ENCODE peak calls at places on chromosomes 16 and 17, in six cellular contexts. One of them, this sample, is unnamed.

GRCh38 chr17:38440614-38441397 is 12.5 kb downstream of the ARHGAP23 start:
- DNase-seq in heart right ventricle: peak
- DNase-seq in AG04450: no peak
- DNase-seq in aorta: no peak
- DNase-seq in effector memory CD4-positive, alpha-beta T cell: no peak
- DNase-seq in CD4-positive, CD25-positive, alpha-beta regulatory T cell: no peak
- DNase-seq in this sample: no peak

GRCh38 chr17:14487068-14487467 is 186.2 kb downstream of the HS3ST3B1 start:
- DNase-seq in effector memory CD4-positive, alpha-beta T cell: no peak
- DNase-seq in AG04450: no peak
- DNase-seq in heart right ventricle: no peak
- DNase-seq in CD4-positive, CD25-positive, alpha-beta regulatory T cell: no peak
- DNase-seq in aorta: no peak
- DNase-seq in this sample: no peak

GRCh38 chr16:4371481-4372314 is at the start of gene VASN:
- DNase-seq in heart right ventricle: peak
- DNase-seq in aorta: peak
- DNase-seq in effector memory CD4-positive, alpha-beta T cell: peak
- DNase-seq in CD4-positive, CD25-positive, alpha-beta regulatory T cell: peak
- DNase-seq in AG04450: no peak
- DNase-seq in this sample: peak

GRCh38 chr16:11688520-11688886 is 20.2 kb downstream of the SNN start:
- DNase-seq in aorta: no peak
- DNase-seq in effector memory CD4-positive, alpha-beta T cell: no peak
- DNase-seq in AG04450: no peak
- DNase-seq in CD4-positive, CD25-positive, alpha-beta regulatory T cell: no peak
- DNase-seq in heart right ventricle: no peak
- DNase-seq in this sample: no peak

GRCh38 chr17:5003214-5003867 is 5.6 kb downstream of the KIF1C start:
- DNase-seq in AG04450: no peak
- DNase-seq in CD4-positive, CD25-positive, alpha-beta regulatory T cell: no peak
- DNase-seq in heart right ventricle: no peak
- DNase-seq in effector memory CD4-positive, alpha-beta T cell: no peak
- DNase-seq in aorta: no peak
- DNase-seq in this sample: no peak

GRCh38 chr17:64006361-64007088 is 8.4 kb downstream of the PRR29 start:
- DNase-seq in aorta: no peak
- DNase-seq in CD4-positive, CD25-positive, alpha-beta regulatory T cell: no peak
- DNase-seq in effector memory CD4-positive, alpha-beta T cell: no peak
- DNase-seq in heart right ventricle: peak
- DNase-seq in AG04450: no peak
- DNase-seq in this sample: no peak

GRCh38 chr16:56515665-56516064 is 4.2 kb downstream of the BBS2 start:
- DNase-seq in heart right ventricle: no peak
- DNase-seq in AG04450: no peak
- DNase-seq in aorta: no peak
- DNase-seq in CD4-positive, CD25-positive, alpha-beta regulatory T cell: no peak
- DNase-seq in effector memory CD4-positive, alpha-beta T cell: no peak
- DNase-seq in this sample: no peak

GRCh38 chr17:35847633-35848373 is 20.9 kb downstream of the HEATR9 start:
- DNase-seq in CD4-positive, CD25-positive, alpha-beta regulatory T cell: no peak
- DNase-seq in aorta: no peak
- DNase-seq in AG04450: no peak
- DNase-seq in effector memory CD4-positive, alpha-beta T cell: no peak
- DNase-seq in heart right ventricle: no peak
- DNase-seq in this sample: no peak

GRCh38 chr16:83508295-83508694 is 299.5 kb upstream of the HSBP1 start:
- DNase-seq in AG04450: no peak
- DNase-seq in CD4-positive, CD25-positive, alpha-beta regulatory T cell: no peak
- DNase-seq in heart right ventricle: no peak
- DNase-seq in effector memory CD4-positive, alpha-beta T cell: no peak
- DNase-seq in aorta: no peak
- DNase-seq in this sample: no peak

GRCh38 chr17:6489016-6489550 is 44.8 kb downstream of the PIMREG start:
- DNase-seq in AG04450: no peak
- DNase-seq in CD4-positive, CD25-positive, alpha-beta regulatory T cell: no peak
- DNase-seq in effector memory CD4-positive, alpha-beta T cell: no peak
- DNase-seq in aorta: peak
- DNase-seq in heart right ventricle: no peak
- DNase-seq in this sample: no peak

GRCh38 chr17:40072481-40073346 is 9.9 kb downstream of the THRA start:
- DNase-seq in AG04450: no peak
- DNase-seq in heart right ventricle: no peak
- DNase-seq in effector memory CD4-positive, alpha-beta T cell: no peak
- DNase-seq in CD4-positive, CD25-positive, alpha-beta regulatory T cell: no peak
- DNase-seq in aorta: no peak
- DNase-seq in this sample: no peak

GRCh38 chr17:72422505-72423285 is 301.9 kb downstream of the SOX9 start:
- DNase-seq in CD4-positive, CD25-positive, alpha-beta regulatory T cell: peak
- DNase-seq in heart right ventricle: peak
- DNase-seq in AG04450: peak
- DNase-seq in effector memory CD4-positive, alpha-beta T cell: no peak
- DNase-seq in aorta: peak
- DNase-seq in this sample: no peak

GRCh38 chr17:22507823-22508222 is 815.5 kb downstream of the KCNJ18 start:
- DNase-seq in effector memory CD4-positive, alpha-beta T cell: no peak
- DNase-seq in aorta: no peak
- DNase-seq in CD4-positive, CD25-positive, alpha-beta regulatory T cell: no peak
- DNase-seq in heart right ventricle: no peak
- DNase-seq in AG04450: no peak
- DNase-seq in this sample: peak

GRCh38 chr16:70770968-70771552 is 29.9 kb downstream of the VAC14 start:
- DNase-seq in effector memory CD4-positive, alpha-beta T cell: no peak
- DNase-seq in AG04450: no peak
- DNase-seq in heart right ventricle: peak
- DNase-seq in aorta: peak
- DNase-seq in CD4-positive, CD25-positive, alpha-beta regulatory T cell: peak
- DNase-seq in this sample: no peak

GRCh38 chr17:32443827-32444300 is 446 bp upstream of the PSMD11 start:
- DNase-seq in AG04450: no peak
- DNase-seq in effector memory CD4-positive, alpha-beta T cell: no peak
- DNase-seq in CD4-positive, CD25-positive, alpha-beta regulatory T cell: no peak
- DNase-seq in aorta: no peak
- DNase-seq in heart right ventricle: no peak
- DNase-seq in this sample: no peak

GRCh38 chr17:42279776-42280630 is 3.8 kb upstream of the STAT5B start:
- DNase-seq in heart right ventricle: no peak
- DNase-seq in aorta: peak
- DNase-seq in effector memory CD4-positive, alpha-beta T cell: no peak
- DNase-seq in AG04450: no peak
- DNase-seq in CD4-positive, CD25-positive, alpha-beta regulatory T cell: no peak
- DNase-seq in this sample: no peak

GRCh38 chr16:11170696-11171447 is 85.1 kb downstream of the SOCS1 start:
- DNase-seq in AG04450: no peak
- DNase-seq in effector memory CD4-positive, alpha-beta T cell: no peak
- DNase-seq in CD4-positive, CD25-positive, alpha-beta regulatory T cell: no peak
- DNase-seq in heart right ventricle: no peak
- DNase-seq in aorta: no peak
- DNase-seq in this sample: no peak

GRCh38 chr16:17435324-17435723 is 35.4 kb downstream of the XYLT1 start:
- DNase-seq in effector memory CD4-positive, alpha-beta T cell: no peak
- DNase-seq in CD4-positive, CD25-positive, alpha-beta regulatory T cell: no peak
- DNase-seq in heart right ventricle: no peak
- DNase-seq in AG04450: no peak
- DNase-seq in aorta: no peak
- DNase-seq in this sample: no peak

GRCh38 chr16:17431904-17432625 is 38.7 kb downstream of the XYLT1 start:
- DNase-seq in effector memory CD4-positive, alpha-beta T cell: no peak
- DNase-seq in AG04450: no peak
- DNase-seq in CD4-positive, CD25-positive, alpha-beta regulatory T cell: no peak
- DNase-seq in heart right ventricle: no peak
- DNase-seq in aorta: no peak
- DNase-seq in this sample: no peak

GRCh38 chr16:17432902-17433576 is 37.7 kb downstream of the XYLT1 start:
- DNase-seq in aorta: no peak
- DNase-seq in effector memory CD4-positive, alpha-beta T cell: no peak
- DNase-seq in AG04450: no peak
- DNase-seq in CD4-positive, CD25-positive, alpha-beta regulatory T cell: no peak
- DNase-seq in heart right ventricle: no peak
- DNase-seq in this sample: no peak

GRCh38 chr16:17434006-17434405 is 36.8 kb downstream of the XYLT1 start:
- DNase-seq in CD4-positive, CD25-positive, alpha-beta regulatory T cell: no peak
- DNase-seq in heart right ventricle: no peak
- DNase-seq in AG04450: no peak
- DNase-seq in aorta: no peak
- DNase-seq in effector memory CD4-positive, alpha-beta T cell: no peak
- DNase-seq in this sample: no peak

GRCh38 chr16:17433577-17433960 is 37.2 kb downstream of the XYLT1 start:
- DNase-seq in aorta: no peak
- DNase-seq in AG04450: no peak
- DNase-seq in CD4-positive, CD25-positive, alpha-beta regulatory T cell: no peak
- DNase-seq in heart right ventricle: no peak
- DNase-seq in effector memory CD4-positive, alpha-beta T cell: no peak
- DNase-seq in this sample: no peak
- H3K4me3 ChIP-seq in aorta: no peak
- H3K4me3 ChIP-seq in AG04450: no peak
- H3K4me3 ChIP-seq in CD4-positive, CD25-positive, alpha-beta regulatory T cell: no peak
- H3K4me3 ChIP-seq in heart right ventricle: no peak
- H3K4me3 ChIP-seq in effector memory CD4-positive, alpha-beta T cell: no peak
- H3K4me3 ChIP-seq in this sample: no peak

DNA sequence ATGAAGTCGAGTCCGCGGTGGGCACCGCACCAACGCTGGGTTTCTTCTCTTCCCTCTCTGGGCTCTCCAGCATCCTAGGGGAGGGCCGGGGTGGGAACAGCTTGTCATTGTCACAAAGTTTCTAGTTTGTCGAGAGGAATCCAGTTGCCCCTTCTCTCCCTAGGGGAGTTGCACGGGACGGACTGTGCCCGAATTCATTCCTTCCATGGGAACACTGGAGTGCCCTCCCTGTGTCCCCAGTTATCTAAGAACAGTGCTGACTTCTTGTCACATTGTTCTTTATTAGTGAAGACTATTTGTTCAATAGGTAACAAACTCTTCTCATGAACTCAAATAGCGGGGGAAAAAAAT is 1.2 kb downstream of the KLHL36 start:
- DNase-seq in effector memory CD4-positive, alpha-beta T cell: no peak
- DNase-seq in AG04450: no peak
- DNase-seq in aorta: no peak
- DNase-seq in heart right ventricle: no peak
- DNase-seq in CD4-positive, CD25-positive, alpha-beta regulatory T cell: no peak
- DNase-seq in this sample: no peak
- H3K4me3 ChIP-seq in effector memory CD4-positive, alpha-beta T cell: peak
- H3K4me3 ChIP-seq in AG04450: peak
- H3K4me3 ChIP-seq in aorta: no peak
- H3K4me3 ChIP-seq in heart right ventricle: peak
- H3K4me3 ChIP-seq in CD4-positive, CD25-positive, alpha-beta regulatory T cell: peak
- H3K4me3 ChIP-seq in this sample: no peak

DNA sequence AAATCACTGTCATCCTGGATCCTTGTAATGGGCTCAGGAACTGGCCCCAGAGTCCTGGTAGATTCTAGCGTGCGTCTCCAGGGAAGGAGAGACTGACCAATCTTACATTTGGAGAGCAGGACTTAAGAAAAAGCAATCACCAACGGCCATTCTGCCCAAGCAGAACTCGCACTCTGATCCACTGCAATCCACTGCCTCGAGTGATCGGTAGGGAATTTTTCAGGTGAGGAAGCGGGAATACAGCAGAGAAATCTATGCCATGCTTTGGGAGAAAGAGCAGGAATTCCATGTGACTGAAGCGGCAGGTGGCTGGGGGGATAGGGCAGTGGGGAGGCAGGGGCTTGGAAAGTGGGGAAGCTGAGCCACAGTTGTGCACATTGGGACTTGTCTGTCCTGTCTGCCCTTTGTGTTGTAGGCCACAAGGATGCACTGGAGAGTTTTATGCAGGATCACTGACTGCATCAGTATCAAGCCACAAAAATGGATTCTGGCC is 143.9 kb upstream of the HS3ST2 start:
- DNase-seq in heart right ventricle: no peak
- DNase-seq in effector memory CD4-positive, alpha-beta T cell: no peak
- DNase-seq in AG04450: no peak
- DNase-seq in aorta: no peak
- DNase-seq in CD4-positive, CD25-positive, alpha-beta regulatory T cell: no peak
- DNase-seq in this sample: no peak
- H3K4me3 ChIP-seq in heart right ventricle: no peak
- H3K4me3 ChIP-seq in effector memory CD4-positive, alpha-beta T cell: no peak
- H3K4me3 ChIP-seq in AG04450: no peak
- H3K4me3 ChIP-seq in aorta: no peak
- H3K4me3 ChIP-seq in CD4-positive, CD25-positive, alpha-beta regulatory T cell: no peak
- H3K4me3 ChIP-seq in this sample: no peak

GRCh38 chr16:3056336-3057180 is 8.9 kb upstream of the IL32 start:
- DNase-seq in aorta: no peak
- DNase-seq in AG04450: no peak
- DNase-seq in heart right ventricle: no peak
- DNase-seq in effector memory CD4-positive, alpha-beta T cell: no peak
- DNase-seq in CD4-positive, CD25-positive, alpha-beta regulatory T cell: no peak
- DNase-seq in this sample: no peak

GRCh38 chr16:3059041-3059722 is 6.3 kb upstream of the IL32 start:
- DNase-seq in CD4-positive, CD25-positive, alpha-beta regulatory T cell: peak
- DNase-seq in aorta: peak
- DNase-seq in AG04450: peak
- DNase-seq in heart right ventricle: peak
- DNase-seq in effector memory CD4-positive, alpha-beta T cell: peak
- DNase-seq in this sample: peak

GRCh38 chr16:3058173-3059030 is 7.0 kb upstream of the IL32 start:
- DNase-seq in aorta: no peak
- DNase-seq in CD4-positive, CD25-positive, alpha-beta regulatory T cell: peak
- DNase-seq in effector memory CD4-positive, alpha-beta T cell: no peak
- DNase-seq in heart right ventricle: peak
- DNase-seq in AG04450: no peak
- DNase-seq in this sample: no peak

GRCh38 chr16:3059723-3060242 is 5.7 kb upstream of the IL32 start:
- DNase-seq in heart right ventricle: no peak
- DNase-seq in CD4-positive, CD25-positive, alpha-beta regulatory T cell: no peak
- DNase-seq in effector memory CD4-positive, alpha-beta T cell: no peak
- DNase-seq in aorta: no peak
- DNase-seq in AG04450: no peak
- DNase-seq in this sample: no peak

GRCh38 chr16:3057181-3058166 is 8.0 kb upstream of the IL32 start:
- DNase-seq in effector memory CD4-positive, alpha-beta T cell: no peak
- DNase-seq in CD4-positive, CD25-positive, alpha-beta regulatory T cell: no peak
- DNase-seq in AG04450: no peak
- DNase-seq in heart right ventricle: no peak
- DNase-seq in aorta: no peak
- DNase-seq in this sample: no peak
- H3K4me3 ChIP-seq in effector memory CD4-positive, alpha-beta T cell: peak
- H3K4me3 ChIP-seq in CD4-positive, CD25-positive, alpha-beta regulatory T cell: no peak
- H3K4me3 ChIP-seq in AG04450: peak
- H3K4me3 ChIP-seq in heart right ventricle: peak
- H3K4me3 ChIP-seq in aorta: no peak
- H3K4me3 ChIP-seq in this sample: no peak

This sample was measured in Jurkat, Clone E6-1.